ENCODE peak calls at places on chromosome 7, in seven cellular contexts. Y is stimulated activated CD4-positive, alpha-beta T cell treated with anti-CD3 and anti-CD28 coated beads, Interleukin-2, amount 100 ng/mL, for 48 hours; G is activated effector memory CD4-positive, alpha-beta T cell treated with anti-CD3 and anti-CD28 coated beads, Interleukin-2, amount 50 U/mL, for 16 hours; R is AG08395; D is fibroblast of pulmonary artery; U is T-helper 9 cell; L is iPS-NIHi11. J is an unnamed sample.

GRCh38 chr7:75565129-75565528 is 73.0 kb downstream of the SPDYE5 start:
- DNase-seq in Y (no peak), G (no peak), R (peak; percentile 83), D (peak; percentile 93), U (no peak), L (peak; percentile 33), J (peak; percentile 84)

GRCh38 chr7:27547401-27547800 is 115.3 kb downstream of the HIBADH start:
- DNase-seq in Y (no peak), G (no peak), R (peak; percentile 56), D (peak; percentile 46), U (no peak), L (no peak), J (no peak)

GRCh38 chr7:37921340-37921805 is 933 bp downstream of the EPDR1 start:
- DNase-seq in Y (no peak), G (no peak), R (no peak), D (no peak), U (no peak), L (peak; percentile 28), J (peak; percentile 35)

GRCh38 chr7:891291-891690 is 14.9 kb downstream of the GET4 start:
- DNase-seq in Y (no peak), G (no peak), R (no peak), D (no peak), U (no peak), L (no peak), J (no peak)

GRCh38 chr7:104358743-104359142 is 30.3 kb downstream of the LHFPL3 start:
- DNase-seq in Y (no peak), G (no peak), R (no peak), D (no peak), U (no peak), L (no peak), J (no peak)

GRCh38 chr7:84629216-84629615 is 434.6 kb upstream of the SEMA3A start:
- DNase-seq in Y (no peak), G (no peak), R (no peak), D (no peak), U (no peak), L (no peak), J (no peak)

GRCh38 chr7:82810558-82811259 is 352.0 kb downstream of the PCLO start:
- DNase-seq in Y (no peak), G (no peak), R (peak; percentile 72), D (peak; percentile 77), U (no peak), L (peak; percentile 58), J (no peak)

GRCh38 chr7:4763091-4763793 is 12.2 kb upstream of the AP5Z1 start:
- DNase-seq in Y (no peak), G (no peak), R (no peak), D (no peak), U (no peak), L (no peak), J (no peak)

GRCh38 chr7:35734001-35734483 is 39.1 kb upstream of the HERPUD2 start:
- DNase-seq in Y (no peak), G (no peak), R (no peak), D (no peak), U (no peak), L (no peak), J (no peak)

GRCh38 chr7:30800785-30801252 is 29.6 kb downstream of the MINDY4 start:
- DNase-seq in Y (peak; percentile 7), G (no peak), R (peak; percentile 83), D (peak; percentile 90), U (no peak), L (peak; percentile 78), J (no peak)

GRCh38 chr7:150356265-150356897 is 12.2 kb upstream of the REPIN1 start:
- DNase-seq in Y (no peak), G (peak; percentile 65), R (peak; percentile 49), D (peak; percentile 63), U (no peak), L (peak; percentile 54), J (peak; percentile 35)

GRCh38 chr7:149427096-149427680 is 33.7 kb downstream of the ZNF777 start:
- DNase-seq in Y (no peak), G (no peak), R (peak; percentile 41), D (no peak), U (no peak), L (no peak), J (no peak)

GRCh38 chr7:18320422-18320821 is 175.1 kb upstream of the HDAC9 start:
- DNase-seq in Y (no peak), G (no peak), R (no peak), D (peak; percentile 8), U (no peak), L (no peak), J (no peak)

GRCh38 chr7:94056796-94057207 is 52.6 kb upstream of the BET1 start:
- DNase-seq in Y (no peak), G (no peak), R (peak; percentile 64), D (peak; percentile 97), U (no peak), L (peak; percentile 22), J (peak; percentile 96)